ENCODE peak calls at places on chromosomes 1 and 21, in four cellular contexts. K is EL, X is kidney tubule cell, C is NCI-H1930. I is an unnamed sample.

GRCh38 chr1:28302247-28302646 is 26.6 kb upstream of the MED18 start:
- DNase-seq in X (no peak), K (no peak), C (no peak), I (no peak)

GRCh38 chr1:54804471-54805132 is 3.5 kb upstream of the TTC22 start:
- DNase-seq in K (peak; percentile 31), C (no peak), X (peak; percentile 57), I (no peak)

GRCh38 chr1:182248721-182249120 is 142.9 kb downstream of the GLUL start:
- DNase-seq in X (no peak), C (no peak), K (no peak), I (no peak)

GRCh38 chr1:172898866-172899265 is 151.9 kb downstream of the TNFSF18 start:
- DNase-seq in C (no peak), X (no peak), K (peak; percentile 73), I (no peak)

GRCh38 chr1:47791879-47792608 is 205.1 kb downstream of the TRABD2B start:
- DNase-seq in K (no peak), C (no peak), X (peak; percentile 52), I (no peak)

GRCh38 chr1:117815105-117815812 is 114.2 kb downstream of the GDAP2 start:
- DNase-seq in X (no peak), C (no peak), K (peak; percentile 36), I (no peak)

GRCh38 chr1:184953600-184954219 is 20.6 kb downstream of the NIBAN1 start:
- DNase-seq in X (peak; percentile 91), C (no peak), K (peak; percentile 74), I (no peak)

GRCh38 chr1:86150553-86151055 is 6.0 kb downstream of the COL24A1 start:
- DNase-seq in C (no peak), X (no peak), K (peak; percentile 41), I (no peak)

GRCh38 chr1:160307455-160307854 is 22.5 kb upstream of the PEX19 start:
- DNase-seq in K (no peak), X (no peak), C (no peak), I (no peak)

GRCh38 chr21:15741510-15741909 is 11.7 kb downstream of the USP25 start:
- DNase-seq in C (no peak), K (peak; percentile 49), X (no peak), I (no peak)

GRCh38 chr1:31913968-31914367 is 24.2 kb downstream of the PTP4A2 start:
- DNase-seq in X (no peak), K (no peak), C (no peak), I (no peak)

GRCh38 chr21:26748066-26748465 is 97.1 kb downstream of the ADAMTS1 start:
- DNase-seq in K (no peak), C (no peak), X (no peak), I (no peak)

GRCh38 chr21:18409579-18409978 is 6.0 kb upstream of the TMPRSS15 start:
- DNase-seq in K (no peak), X (no peak), C (no peak), I (no peak)

GRCh38 chr1:226436855-226437491 is 29.1 kb upstream of the PARP1 start:
- DNase-seq in X (peak; percentile 64), K (no peak), C (no peak), I (no peak)

GRCh38 chr1:221309711-221310110 is 430.5 kb downstream of the HLX start:
- DNase-seq in C (no peak), K (no peak), X (no peak), I (no peak)

GRCh38 chr21:44083631-44084291 is 23.4 kb upstream of the PWP2 start:
- DNase-seq in K (no peak), C (no peak), X (no peak), I (no peak)

GRCh38 chr1:64623750-64624445 is 121.0 kb upstream of the RAVER2 start:
- DNase-seq in K (peak; percentile 70), C (no peak), X (peak; percentile 98), I (no peak)

GRCh38 chr1:201593200-201593828 is 54.4 kb downstream of the NAV1 start:
- DNase-seq in C (no peak), X (peak; percentile 69), K (peak; percentile 99), I (no peak)

GRCh38 chr1:23646571-23646970 is 45.0 kb upstream of the RPL11 start:
- DNase-seq in C (no peak), K (no peak), X (peak; percentile 19), I (no peak)

GRCh38 chr1:25837253-25837875 is 17.6 kb downstream of the MTFR1L start:
- DNase-seq in C (no peak), K (no peak), X (peak; percentile 47), I (no peak)

GRCh38 chr1:56491441-56491840 is 87.9 kb downstream of the PLPP3 start:
- DNase-seq in K (peak; percentile 82), X (peak; percentile 45), C (no peak), I (no peak)

GRCh38 chr1:223429313-223429731 is 36.1 kb downstream of the CCDC185 start:
- DNase-seq in X (peak; percentile 65), K (peak; percentile 47), C (no peak), I (no peak)

GRCh38 chr21:31117046-31117916 is 79.0 kb upstream of the KRTAP19-8 start:
- DNase-seq in X (peak; percentile 85), C (no peak), K (peak; percentile 71), I (no peak)

GRCh38 chr1:232554431-232554830 is 75.5 kb downstream of the SIPA1L2 start:
- DNase-seq in C (no peak), X (no peak), K (no peak), I (no peak)

GRCh38 chr21:31895069-31895851 is 22.4 kb downstream of the HUNK start:
- DNase-seq in X (no peak), C (no peak), K (no peak), I (no peak)

GRCh38 chr1:14443164-14443787 is 155.2 kb upstream of the KAZN start:
- DNase-seq in C (no peak), X (peak; percentile 9), K (peak; percentile 8), I (no peak)